ENCODE peak calls at places on chromosomes 1 and 21, in four cellular contexts. M is MM.1S, I is neural progenitor cell, D is fibroblast of pulmonary artery. P is an unnamed sample.

GRCh38 chr1:74771913-74772515 is 39.1 kb downstream of the TYW3 start:
- DNase-seq in M (peak; percentile 65), I (peak; percentile 68), D (peak; percentile 73), P (no peak)

GRCh38 chr1:162022626-162023025 is 1.0 kb downstream of the OLFML2B start:
- DNase-seq in M (no peak), I (no peak), D (no peak), P (no peak)

GRCh38 chr1:36349241-36349671 is 25.8 kb upstream of the EVA1B start:
- DNase-seq in M (no peak), I (no peak), D (no peak), P (peak; percentile 80)

GRCh38 chr1:101203812-101204540 is 32.8 kb upstream of the S1PR1 start:
- DNase-seq in M (no peak), I (peak; percentile 15), D (peak; percentile 61), P (no peak)

GRCh38 chr1:161473363-161473762 is 31.9 kb upstream of the FCGR2A start:
- DNase-seq in M (no peak), I (peak; percentile 66), D (peak; percentile 11), P (no peak)

GRCh38 chr1:20484526-20485462 is 1.2 kb downstream of the CAMK2N1 start:
- DNase-seq in M (no peak), I (peak; percentile 69), D (peak; percentile 26), P (no peak)

GRCh38 chr1:204591473-204592090 is 75.4 kb downstream of the MDM4 start:
- DNase-seq in M (no peak), I (no peak), D (peak; percentile 29), P (no peak)

GRCh38 chr1:227318852-227319607 is 738 bp upstream of the CDC42BPA start:
- DNase-seq in M (no peak), I (peak; percentile 81), D (peak; percentile 59), P (no peak)

GRCh38 chr1:235513495-235514366 is 9.5 kb upstream of the B3GALNT2 start:
- DNase-seq in M (peak; percentile 76), I (peak; percentile 73), D (peak; percentile 88), P (peak; percentile 39)

GRCh38 chr1:28139033-28139712 is 37.3 kb downstream of the PTAFR start:
- DNase-seq in M (no peak), I (no peak), D (peak; percentile 78), P (no peak)

GRCh38 chr1:152673016-152673415 is 2.1 kb upstream of the LCE2C start:
- DNase-seq in M (no peak), I (no peak), D (no peak), P (no peak)

GRCh38 chr1:31936278-31936965 is 1.7 kb downstream of the PTP4A2 start:
- DNase-seq in M (peak; percentile 39), I (no peak), D (no peak), P (no peak)

GRCh38 chr1:51859737-51860136 is 18.8 kb downstream of the NRDC start:
- DNase-seq in M (no peak), I (no peak), D (no peak), P (no peak)

GRCh38 chr21:29347274-29347681 is 48.6 kb downstream of the BACH1 start:
- DNase-seq in M (no peak), I (no peak), D (no peak), P (no peak)

GRCh38 chr1:179586107-179586823 is 5.4 kb upstream of the TDRD5 start:
- DNase-seq in M (peak; percentile 36), I (peak; percentile 85), D (peak; percentile 47), P (peak; percentile 35)

GRCh38 chr1:12580054-12580887 is 37.7 kb downstream of the DHRS3 start:
- DNase-seq in M (no peak), I (no peak), D (peak; percentile 46), P (no peak)

GRCh38 chr1:37922767-37923550 is 23.9 kb downstream of the INPP5B start:
- DNase-seq in M (no peak), I (no peak), D (no peak), P (no peak)

GRCh38 chr1:40789675-40790430 is 6.3 kb downstream of the KCNQ4 start:
- DNase-seq in M (no peak), I (no peak), D (no peak), P (no peak)

GRCh38 chr21:31713973-31714740 is 17.8 kb downstream of the SCAF4 start:
- DNase-seq in M (no peak), I (no peak), D (no peak), P (no peak)

GRCh38 chr1:12134716-12135115 is 32.1 kb upstream of the TNFRSF1B start:
- DNase-seq in M (no peak), I (no peak), D (no peak), P (no peak)

GRCh38 chr1:112791723-112792104 is 76.6 kb upstream of the PPM1J start:
- DNase-seq in M (no peak), I (no peak), D (no peak), P (no peak)

GRCh38 chr21:35417762-35418161 is 368.7 kb upstream of the RUNX1 start:
- DNase-seq in M (no peak), I (no peak), D (no peak), P (no peak)

GRCh38 chr1:172351761-172352161 is 68.7 kb upstream of the C1orf105 start:
- DNase-seq in M (no peak), I (no peak), D (peak; percentile 55), P (no peak)

GRCh38 chr21:35027558-35028450 is 21.3 kb downstream of the RUNX1 start:
- DNase-seq in M (peak; percentile 66), I (no peak), D (no peak), P (no peak)

GRCh38 chr1:116987256-116987555 is 14.4 kb upstream of the CD101 start:
- DNase-seq in M (no peak), I (no peak), D (no peak), P (no peak)

GRCh38 chr1:234214911-234215892 is 158.1 kb upstream of the COA6 start:
- DNase-seq in M (no peak), I (peak; percentile 36), D (no peak), P (no peak)

GRCh38 chr1:222815367-222815765 is 527 bp downstream of the DISP1 start:
- DNase-seq in M (no peak), I (no peak), D (peak; percentile 33), P (peak; percentile 42)

GRCh38 chr1:53112861-53113260 is 29.6 kb downstream of the SLC1A7 start:
- DNase-seq in M (no peak), I (no peak), D (no peak), P (no peak)

GRCh38 chr1:154335351-154335714 is 10.0 kb downstream of the ATP8B2 start:
- DNase-seq in M (no peak), I (no peak), D (no peak), P (no peak)
- TF ChIP-seq CTCF in M (no peak), I (peak; percentile 3), D (no peak), P (peak; percentile 4)

DNA sequence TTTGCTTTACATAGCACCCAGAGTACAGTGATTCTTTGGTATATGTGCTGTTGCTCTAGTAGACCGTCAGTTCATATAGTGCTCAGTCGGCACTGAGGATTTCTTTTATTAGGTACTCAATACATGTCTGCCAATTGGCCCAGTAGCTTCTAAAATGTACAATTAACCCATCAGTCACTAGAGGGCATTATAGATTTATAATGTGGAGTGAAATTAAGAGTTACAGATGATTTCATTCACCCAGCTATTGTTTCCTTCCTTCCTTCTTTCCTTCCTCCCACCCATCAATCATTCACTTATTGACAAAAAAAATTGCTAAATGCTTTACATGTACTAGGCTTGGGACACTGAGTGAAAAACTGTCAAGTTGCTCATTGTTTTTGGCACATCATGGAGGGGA is 263.6 kb upstream of the USP24 start:
- DNase-seq in M (peak; percentile 14), I (peak; percentile 32), D (peak; percentile 60), P (peak; percentile 11)
- TF ChIP-seq CTCF in M (peak; percentile 37), I (peak; percentile 59), D (peak; percentile 34), P (peak; percentile 26)

GRCh38 chr1:3027611-3028371 is 6.5 kb downstream of the ACTRT2 start:
- DNase-seq in M (no peak), I (no peak), D (no peak), P (no peak)

GRCh38 chr1:3029991-3030662 is 8.9 kb downstream of the ACTRT2 start:
- DNase-seq in M (no peak), I (no peak), D (no peak), P (no peak)

GRCh38 chr1:3030663-3031381 is 9.6 kb downstream of the ACTRT2 start:
- DNase-seq in M (no peak), I (no peak), D (no peak), P (no peak)

GRCh38 chr1:3028531-3029282 is 7.4 kb downstream of the ACTRT2 start:
- DNase-seq in M (no peak), I (no peak), D (no peak), P (no peak)

DNA sequence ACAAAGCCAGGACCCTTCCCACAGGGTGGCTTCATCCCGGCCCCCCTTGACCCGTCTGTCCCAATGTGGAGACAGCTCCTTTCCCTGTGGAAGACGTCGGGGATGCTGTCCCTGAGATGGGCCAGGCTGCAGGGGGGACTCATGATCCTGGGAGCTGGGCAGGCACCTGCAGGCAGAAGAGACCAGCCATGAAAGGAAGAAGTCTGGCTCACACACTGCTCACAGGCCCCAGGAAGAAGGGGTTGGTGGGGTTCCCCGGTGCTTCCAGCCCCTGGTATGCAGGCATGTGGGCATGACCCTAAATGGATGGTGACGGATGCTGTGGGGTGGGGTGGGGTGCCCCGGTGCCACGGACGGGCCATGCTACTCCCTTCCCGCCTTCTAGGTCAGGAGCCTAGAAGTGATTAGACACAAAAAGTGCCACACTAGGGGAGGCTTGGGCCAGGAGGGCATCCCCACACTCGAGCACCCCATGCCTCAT is 8.3 kb downstream of the ACTRT2 start:
- DNase-seq in M (no peak), I (no peak), D (no peak), P (no peak)
- TF ChIP-seq CTCF in M (no peak), I (no peak), D (no peak), P (no peak)

GRCh38 chr1:207828485-207829158 is 76.8 kb downstream of the CD46 start:
- DNase-seq in M (peak; percentile 87), I (peak; percentile 70), D (peak; percentile 93), P (no peak)
- TF ChIP-seq CTCF in M (peak; percentile 96), I (peak; percentile 65), D (peak; percentile 98), P (peak; percentile 87)

DNA sequence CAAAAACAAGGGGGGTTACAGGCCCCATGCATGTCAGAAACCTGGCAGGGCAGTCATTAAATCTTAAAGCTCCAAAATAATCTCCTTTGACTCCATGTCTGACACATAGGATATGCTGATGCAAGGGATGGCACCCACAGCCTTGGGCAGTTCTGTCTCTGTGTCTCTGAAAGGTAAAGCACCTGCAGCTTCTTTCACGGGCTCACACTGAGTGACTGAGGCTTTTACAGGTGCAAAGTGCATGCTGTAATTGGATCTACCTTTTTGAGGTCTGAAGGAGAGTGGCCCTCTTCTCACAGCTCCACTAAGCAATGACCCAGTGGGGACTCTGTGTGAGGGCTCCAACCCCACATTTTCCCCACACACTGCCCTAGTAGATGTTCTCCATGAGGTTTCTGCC is 1309.0 kb upstream of the B3GALT2 start:
- DNase-seq in M (peak; percentile 73), I (no peak), D (no peak), P (no peak)
- TF ChIP-seq CTCF in M (no peak), I (no peak), D (no peak), P (no peak)

GRCh38 chr1:15736035-15736665 is at the start of gene SLC25A34:
- DNase-seq in M (no peak), I (no peak), D (no peak), P (no peak)
- TF ChIP-seq CTCF in M (no peak), I (no peak), D (no peak), P (no peak)

GRCh38 chr1:80274256-80274655 is 1267.7 kb upstream of the ADGRL4 start:
- DNase-seq in M (no peak), I (no peak), D (no peak), P (no peak)

DNA sequence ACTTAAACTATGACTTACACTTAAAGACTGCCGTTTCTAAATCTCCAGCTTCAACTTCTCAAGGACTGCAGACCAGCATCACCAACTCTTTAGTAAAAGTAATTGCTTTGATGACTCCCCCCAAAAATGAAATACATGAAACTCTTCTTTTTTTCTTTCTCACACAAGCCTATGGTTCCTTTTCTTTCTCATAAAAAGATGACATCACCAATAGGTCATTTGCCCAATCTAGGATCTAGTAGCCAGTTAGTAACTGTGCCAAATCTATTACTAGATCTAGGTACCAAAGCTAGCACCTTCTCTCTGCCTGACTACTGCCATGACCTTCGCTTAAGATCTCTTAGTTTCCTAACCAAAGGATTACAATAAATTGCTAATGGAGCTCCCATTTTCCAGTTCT is 1266.0 kb upstream of the ADGRL4 start:
- DNase-seq in M (no peak), I (no peak), D (no peak), P (no peak)
- TF ChIP-seq CTCF in M (no peak), I (no peak), D (no peak), P (no peak)